ENCODE peak calls at places on chromosome X, in four cellular contexts. Q, U, B and G are unnamed samples.
A peak's percentile ranks its signal among the peaks of the same experiment; 100 is the strongest.

GRCh38 chrX:11423362-11423818 is 130.2 kb downstream of the AMELX start:
- DNase-seq in Q (peak; percentile 29), U (peak; percentile 40), B (no peak), G (no peak)

GRCh38 chrX:68672581-68673318 is 25.3 kb downstream of the STARD8 start:
- DNase-seq in Q (no peak), U (no peak), B (no peak), G (no peak)

GRCh38 chrX:109830704-109831206 is 97.7 kb upstream of the ACSL4 start:
- DNase-seq in Q (peak; percentile 16), U (peak; percentile 20), B (no peak), G (peak; percentile 20)

GRCh38 chrX:150062292-150063137 is 124.2 kb upstream of the EOLA2 start:
- DNase-seq in Q (peak; percentile 54), U (no peak), B (no peak), G (peak; percentile 72)

GRCh38 chrX:46844913-46845312 is 8.1 kb downstream of the RP2 start:
- DNase-seq in Q (no peak), U (no peak), B (no peak), G (no peak)

GRCh38 chrX:109537324-109537665 is 651 bp downstream of the NXT2 start:
- DNase-seq in Q (peak; percentile 30), U (no peak), B (no peak), G (no peak)

GRCh38 chrX:132602701-132603100 is 113.9 kb upstream of the MBNL3 start:
- DNase-seq in Q (no peak), U (no peak), B (no peak), G (no peak)

GRCh38 chrX:41542151-41542935 is 95.2 kb downstream of the NYX start:
- DNase-seq in Q (no peak), U (no peak), B (no peak), G (no peak)

GRCh38 chrX:40006025-40007017 is 91.4 kb downstream of the BCOR start:
- DNase-seq in Q (peak; percentile 66), U (peak; percentile 41), B (peak; percentile 54), G (no peak)

GRCh38 chrX:4379071-4379470 is 665.6 kb upstream of the PRKX start:
- DNase-seq in Q (no peak), U (no peak), B (no peak), G (no peak)

GRCh38 chrX:53312946-53313745 is 31.8 kb upstream of the IQSEC2 start:
- DNase-seq in Q (peak; percentile 66), U (peak; percentile 54), B (peak; percentile 69), G (peak; percentile 36)

GRCh38 chrX:39675619-39676018 is 422.1 kb downstream of the BCOR start:
- DNase-seq in Q (no peak), U (no peak), B (no peak), G (no peak)

GRCh38 chrX:124093222-124093621 is 131.7 kb downstream of the STAG2 start:
- DNase-seq in Q (no peak), U (no peak), B (no peak), G (no peak)

GRCh38 chrX:2576793-2577192 is 76.0 kb upstream of the DHRSX start:
- DNase-seq in Q (no peak), U (no peak), B (no peak), G (no peak)

GRCh38 chrX:147803948-147804347 is 107.8 kb upstream of the FMR1 start:
- DNase-seq in Q (peak; percentile 15), U (peak; percentile 7), B (no peak), G (no peak)

GRCh38 chrX:115261148-115261547 is 27.3 kb upstream of the LRCH2 start:
- DNase-seq in Q (no peak), U (no peak), B (no peak), G (no peak)